ENCODE peak calls at places on chromosome 9, in four cellular contexts. One of them, this sample, is unnamed.

GRCh38 chr9:121612511-121612998 is 38.9 kb upstream of the DAB2IP start:
- DNase-seq in mesendoderm: peak
- DNase-seq in sigmoid colon: peak
- DNase-seq in brain microvascular endothelial cell: no peak
- DNase-seq in this sample: no peak

GRCh38 chr9:98118640-98119601 is at the start of gene TRIM14:
- DNase-seq in brain microvascular endothelial cell: peak
- DNase-seq in mesendoderm: peak
- DNase-seq in sigmoid colon: peak
- DNase-seq in this sample: peak

GRCh38 chr9:82148849-82149544 is 160.4 kb downstream of the SPATA31D1 start:
- DNase-seq in sigmoid colon: no peak
- DNase-seq in brain microvascular endothelial cell: peak
- DNase-seq in mesendoderm: no peak
- DNase-seq in this sample: no peak

GRCh38 chr9:113269355-113269754 is 6.0 kb downstream of the CDC26 start:
- DNase-seq in brain microvascular endothelial cell: no peak
- DNase-seq in mesendoderm: no peak
- DNase-seq in sigmoid colon: no peak
- DNase-seq in this sample: no peak

GRCh38 chr9:137046094-137046787 is at the start of gene NPDC1:
- DNase-seq in brain microvascular endothelial cell: peak
- DNase-seq in mesendoderm: peak
- DNase-seq in sigmoid colon: peak
- DNase-seq in this sample: peak

GRCh38 chr9:22343218-22343611 is 103.4 kb upstream of the DMRTA1 start:
- DNase-seq in sigmoid colon: no peak
- DNase-seq in brain microvascular endothelial cell: no peak
- DNase-seq in mesendoderm: no peak
- DNase-seq in this sample: no peak

GRCh38 chr9:83257937-83258336 is 195.0 kb upstream of the RASEF start:
- DNase-seq in sigmoid colon: no peak
- DNase-seq in mesendoderm: no peak
- DNase-seq in brain microvascular endothelial cell: no peak
- DNase-seq in this sample: no peak

GRCh38 chr9:126379661-126380365 is 53.2 kb downstream of the MVB12B start:
- DNase-seq in sigmoid colon: no peak
- DNase-seq in brain microvascular endothelial cell: no peak
- DNase-seq in mesendoderm: no peak
- DNase-seq in this sample: no peak

GRCh38 chr9:70874451-70874850 is 247.0 kb downstream of the TRPM3 start:
- DNase-seq in sigmoid colon: no peak
- DNase-seq in mesendoderm: no peak
- DNase-seq in brain microvascular endothelial cell: no peak
- DNase-seq in this sample: no peak

GRCh38 chr9:116639251-116639741 is 47.8 kb upstream of the TRIM32 start:
- DNase-seq in mesendoderm: no peak
- DNase-seq in brain microvascular endothelial cell: peak
- DNase-seq in sigmoid colon: peak
- DNase-seq in this sample: no peak

GRCh38 chr9:112029921-112030444 is 133.4 kb downstream of the UGCG start:
- DNase-seq in mesendoderm: peak
- DNase-seq in sigmoid colon: no peak
- DNase-seq in brain microvascular endothelial cell: no peak
- DNase-seq in this sample: no peak

GRCh38 chr9:95349109-95350038 is 31.9 kb upstream of the FANCC start:
- DNase-seq in brain microvascular endothelial cell: no peak
- DNase-seq in sigmoid colon: no peak
- DNase-seq in mesendoderm: peak
- DNase-seq in this sample: no peak

GRCh38 chr9:21096172-21096900 is 18.6 kb upstream of the IFNB1 start:
- DNase-seq in mesendoderm: no peak
- DNase-seq in brain microvascular endothelial cell: peak
- DNase-seq in sigmoid colon: no peak
- DNase-seq in this sample: no peak

GRCh38 chr9:93600504-93600903 is 24.1 kb downstream of the PHF2 start:
- DNase-seq in brain microvascular endothelial cell: no peak
- DNase-seq in sigmoid colon: no peak
- DNase-seq in mesendoderm: peak
- DNase-seq in this sample: no peak

DNA sequence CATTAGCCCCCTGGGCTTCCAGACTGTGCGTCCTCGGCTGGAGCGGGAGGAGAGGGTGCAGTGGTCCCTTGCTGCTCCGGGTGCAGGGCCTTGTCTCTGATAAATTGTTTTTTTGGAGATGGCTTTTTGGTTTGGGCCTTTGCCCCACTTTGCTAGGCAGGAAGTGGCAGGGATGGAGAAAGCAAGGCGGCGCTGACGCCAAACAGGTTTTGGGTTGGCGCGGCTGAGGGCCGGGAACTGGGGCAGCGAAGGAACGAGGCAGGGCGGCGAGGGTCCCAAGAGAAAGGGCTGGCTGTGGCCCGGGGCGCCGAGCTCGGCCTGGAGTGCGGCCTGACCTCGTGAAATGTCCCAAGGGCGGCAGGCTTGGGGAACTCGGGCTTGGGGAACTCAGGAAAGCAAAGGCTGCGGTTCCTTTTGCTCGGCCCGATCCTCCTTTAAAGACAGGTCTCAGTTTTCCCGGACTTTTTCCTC is 4.1 kb downstream of the LHX2 start:
- DNase-seq in sigmoid colon: no peak
- DNase-seq in brain microvascular endothelial cell: no peak
- DNase-seq in mesendoderm: no peak
- DNase-seq in this sample: no peak
- H3K27ac ChIP-seq in sigmoid colon: no peak
- H3K27ac ChIP-seq in brain microvascular endothelial cell: no peak
- H3K27ac ChIP-seq in mesendoderm: no peak
- H3K27ac ChIP-seq in this sample: no peak

GRCh38 chr9:88476491-88477271 is 58.3 kb upstream of the NXNL2 start:
- DNase-seq in mesendoderm: peak
- DNase-seq in sigmoid colon: no peak
- DNase-seq in brain microvascular endothelial cell: peak
- DNase-seq in this sample: no peak
- H3K27ac ChIP-seq in mesendoderm: no peak
- H3K27ac ChIP-seq in sigmoid colon: no peak
- H3K27ac ChIP-seq in brain microvascular endothelial cell: peak
- H3K27ac ChIP-seq in this sample: no peak

GRCh38 chr9:131607591-131607990 is 62.3 kb downstream of the PRRT1B start:
- DNase-seq in brain microvascular endothelial cell: no peak
- DNase-seq in sigmoid colon: no peak
- DNase-seq in mesendoderm: peak
- DNase-seq in this sample: no peak
- H3K27ac ChIP-seq in brain microvascular endothelial cell: no peak
- H3K27ac ChIP-seq in sigmoid colon: peak
- H3K27ac ChIP-seq in mesendoderm: no peak
- H3K27ac ChIP-seq in this sample: no peak

DNA sequence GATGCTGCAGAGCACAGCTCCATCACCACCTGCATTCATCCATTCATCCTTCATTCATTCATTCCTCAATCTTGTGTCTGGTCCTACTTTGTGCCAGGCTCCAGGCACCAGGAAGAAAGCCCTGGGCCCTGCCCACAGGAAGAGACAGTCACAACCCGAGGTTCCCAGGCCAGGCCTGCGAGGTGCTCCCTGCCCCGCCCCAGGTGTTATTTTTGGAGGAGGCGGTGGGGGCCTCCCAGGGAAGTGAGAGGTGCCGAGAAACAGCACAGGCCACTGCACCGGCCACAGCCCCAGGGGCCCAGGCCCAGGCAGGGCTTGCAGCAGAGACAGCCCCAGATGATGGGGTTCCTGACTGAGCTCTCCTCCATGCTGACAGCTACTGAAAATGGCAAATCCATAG is 33.4 kb downstream of the VAV2 start:
- DNase-seq in sigmoid colon: no peak
- DNase-seq in brain microvascular endothelial cell: no peak
- DNase-seq in mesendoderm: no peak
- DNase-seq in this sample: peak
- H3K27ac ChIP-seq in sigmoid colon: no peak
- H3K27ac ChIP-seq in brain microvascular endothelial cell: no peak
- H3K27ac ChIP-seq in mesendoderm: no peak
- H3K27ac ChIP-seq in this sample: peak

GRCh38 chr9:129919836-129920235 is 84.6 kb downstream of the USP20 start:
- DNase-seq in mesendoderm: no peak
- DNase-seq in brain microvascular endothelial cell: no peak
- DNase-seq in sigmoid colon: no peak
- DNase-seq in this sample: no peak
- H3K27ac ChIP-seq in mesendoderm: no peak
- H3K27ac ChIP-seq in brain microvascular endothelial cell: no peak
- H3K27ac ChIP-seq in sigmoid colon: no peak
- H3K27ac ChIP-seq in this sample: no peak